ENCODE peak calls at places on chromosomes 12 and 14, in five cellular contexts. G is keratinocyte, T is GM23248, E is HepG2, B is SK-N-SH. O is an unnamed sample.

GRCh38 chr14:88831285-88831684 is 6.8 kb downstream of the TTC8 start:
- DNase-seq in G (peak), T (peak), E (no peak), B (no peak), O (no peak)

GRCh38 chr12:15700595-15700994 is 88.6 kb downstream of the EPS8 start:
- DNase-seq in G (peak), T (peak), E (no peak), B (no peak), O (no peak)

GRCh38 chr12:633731-634130 is 29.5 kb downstream of the NINJ2 start:
- DNase-seq in G (no peak), T (peak), E (peak), B (no peak), O (no peak)

GRCh38 chr14:104638190-104638589 is 33.6 kb upstream of the TMEM179 start:
- DNase-seq in G (no peak), T (no peak), E (no peak), B (peak), O (no peak)

GRCh38 chr12:2794261-2794735 is 472 bp upstream of the FKBP4 start:
- DNase-seq in G (no peak), T (peak), E (no peak), B (no peak), O (no peak)

GRCh38 chr14:92362781-92363235 is 39.8 kb downstream of the SLC24A4 start:
- DNase-seq in G (no peak), T (peak), E (no peak), B (no peak), O (no peak)

GRCh38 chr12:117408161-117408791 is 46.9 kb upstream of the NOS1 start:
- DNase-seq in G (no peak), T (peak), E (no peak), B (peak), O (no peak)

GRCh38 chr12:754871-755562 is 2.6 kb downstream of the WNK1 start:
- DNase-seq in G (no peak), T (peak), E (peak), B (peak), O (no peak)

GRCh38 chr12:14643247-14643646 is 53.2 kb downstream of the GUCY2C start:
- DNase-seq in G (no peak), T (no peak), E (no peak), B (no peak), O (peak)

GRCh38 chr12:99746538-99746937 is 99.0 kb downstream of the GARIN6 start:
- DNase-seq in G (no peak), T (no peak), E (no peak), B (no peak), O (no peak)

GRCh38 chr14:33412450-33412849 is 473.8 kb downstream of the NPAS3 start:
- DNase-seq in G (no peak), T (no peak), E (no peak), B (no peak), O (no peak)

GRCh38 chr12:2402180-2402579 is 349.4 kb downstream of the CACNA1C start:
- DNase-seq in G (no peak), T (no peak), E (no peak), B (peak), O (no peak)

GRCh38 chr12:79521576-79521975 is 169.2 kb downstream of the PAWR start:
- DNase-seq in G (no peak), T (peak), E (no peak), B (no peak), O (no peak)

GRCh38 chr12:51520576-51521325 is 70.3 kb upstream of the SCN8A start:
- DNase-seq in G (no peak), T (no peak), E (no peak), B (no peak), O (peak)

GRCh38 chr12:105036937-105037649 is 47.2 kb downstream of the ALDH1L2 start:
- DNase-seq in G (no peak), T (no peak), E (no peak), B (no peak), O (no peak)

GRCh38 chr12:59834659-59835474 is 239.0 kb downstream of the SLC16A7 start:
- DNase-seq in G (no peak), T (peak), E (peak), B (peak), O (no peak)

GRCh38 chr14:60509438-60510253 is 700 bp downstream of the SIX6 start:
- DNase-seq in G (no peak), T (no peak), E (no peak), B (peak), O (no peak)

GRCh38 chr12:63940295-63940997 is 95.9 kb downstream of the SRGAP1 start:
- DNase-seq in G (no peak), T (no peak), E (no peak), B (peak), O (no peak)

GRCh38 chr12:53325539-53326061 is 4.2 kb upstream of the AAAS start:
- DNase-seq in G (no peak), T (peak), E (peak), B (peak), O (peak)

GRCh38 chr12:39236994-39237393 is 205.9 kb downstream of the KIF21A start:
- DNase-seq in G (no peak), T (peak), E (no peak), B (no peak), O (no peak)

GRCh38 chr14:50697659-50698290 is 29.7 kb upstream of the SAV1 start:
- DNase-seq in G (no peak), T (no peak), E (no peak), B (no peak), O (no peak)

GRCh38 chr12:101501410-101502045 is 26.4 kb downstream of the SPIC start:
- DNase-seq in G (no peak), T (no peak), E (no peak), B (no peak), O (no peak)

GRCh38 chr14:68257969-68258368 is 438.4 kb downstream of the RAD51B start:
- DNase-seq in G (no peak), T (no peak), E (no peak), B (no peak), O (no peak)

GRCh38 chr14:74502236-74503019 is 8.9 kb downstream of the ISCA2 start:
- DNase-seq in G (no peak), T (peak), E (peak), B (peak), O (no peak)

GRCh38 chr12:68334136-68334535 is 2.0 kb upstream of the MDM1 start:
- DNase-seq in G (no peak), T (no peak), E (no peak), B (peak), O (no peak)

GRCh38 chr12:8867786-8868185 is 45.4 kb downstream of the A2ML1 start:
- DNase-seq in G (no peak), T (no peak), E (no peak), B (no peak), O (no peak)

GRCh38 chr14:61406670-61407069 is 85.3 kb downstream of the PRKCH start:
- DNase-seq in G (no peak), T (no peak), E (no peak), B (no peak), O (peak)

GRCh38 chr12:106903241-106903950 is 52.3 kb upstream of the TMEM263 start:
- DNase-seq in G (no peak), T (peak), E (peak), B (peak), O (peak)

GRCh38 chr14:80926706-80927384 is 14.7 kb downstream of the CEP128 start:
- DNase-seq in G (no peak), T (peak), E (no peak), B (no peak), O (no peak)

GRCh38 chr12:15532364-15532977 is 210.2 kb downstream of the PTPRO start:
- DNase-seq in G (no peak), T (peak), E (peak), B (peak), O (peak)

GRCh38 chr12:15122349-15122748 is 98.9 kb downstream of the RERG start:
- DNase-seq in G (no peak), T (no peak), E (no peak), B (no peak), O (no peak)

GRCh38 chr12:59149995-59150642 is 229.8 kb upstream of the LRIG3 start:
- DNase-seq in G (peak), T (peak), E (peak), B (peak), O (peak)

GRCh38 chr12:54650409-54650808 is 2.2 kb upstream of the DCD start:
- DNase-seq in G (no peak), T (peak), E (no peak), B (no peak), O (no peak)

GRCh38 chr12:66269757-66270383 is 32.4 kb upstream of the HELB start:
- DNase-seq in G (no peak), T (peak), E (peak), B (peak), O (peak)

GRCh38 chr12:107451246-107451645 is 234.4 kb upstream of the PWP1 start:
- DNase-seq in G (no peak), T (no peak), E (no peak), B (no peak), O (no peak)

GRCh38 chr12:129903956-129904769 is at the start of gene TMEM132D:
- DNase-seq in G (no peak), T (no peak), E (no peak), B (peak), O (no peak)

GRCh38 chr12:129902371-129903091 is 1.3 kb downstream of the TMEM132D start:
- DNase-seq in G (no peak), T (no peak), E (no peak), B (no peak), O (no peak)

GRCh38 chr12:129903092-129903945 is 506 bp downstream of the TMEM132D start:
- DNase-seq in G (no peak), T (no peak), E (no peak), B (peak), O (no peak)

GRCh38 chr12:129900306-129900705 is 3.5 kb downstream of the TMEM132D start:
- DNase-seq in G (no peak), T (no peak), E (no peak), B (no peak), O (no peak)

GRCh38 chr12:129901256-129901655 is 2.6 kb downstream of the TMEM132D start:
- DNase-seq in G (no peak), T (peak), E (no peak), B (no peak), O (no peak)
- H3K4me3 ChIP-seq in G (no peak), T (no peak), E (no peak), B (no peak), O (no peak)

GRCh38 chr12:129772463-129773169 is 131.2 kb downstream of the TMEM132D start:
- DNase-seq in G (no peak), T (no peak), E (no peak), B (no peak), O (no peak)
- H3K9ac ChIP-seq in G (no peak), T (no peak), E (no peak), B (no peak), O (no peak)

GRCh38 chr14:25049127-25049558 is 804 bp downstream of the STXBP6 start:
- DNase-seq in G (no peak), T (peak), E (no peak), B (peak), O (no peak)

GRCh38 chr14:25052385-25052784 is 2.4 kb upstream of the STXBP6 start:
- DNase-seq in G (no peak), T (no peak), E (no peak), B (no peak), O (no peak)

GRCh38 chr14:25048170-25049126 is 1.5 kb downstream of the STXBP6 start:
- DNase-seq in G (no peak), T (peak), E (no peak), B (no peak), O (no peak)

GRCh38 chr14:25050494-25051170 is 685 bp upstream of the STXBP6 start:
- DNase-seq in G (no peak), T (peak), E (no peak), B (no peak), O (no peak)

DNA sequence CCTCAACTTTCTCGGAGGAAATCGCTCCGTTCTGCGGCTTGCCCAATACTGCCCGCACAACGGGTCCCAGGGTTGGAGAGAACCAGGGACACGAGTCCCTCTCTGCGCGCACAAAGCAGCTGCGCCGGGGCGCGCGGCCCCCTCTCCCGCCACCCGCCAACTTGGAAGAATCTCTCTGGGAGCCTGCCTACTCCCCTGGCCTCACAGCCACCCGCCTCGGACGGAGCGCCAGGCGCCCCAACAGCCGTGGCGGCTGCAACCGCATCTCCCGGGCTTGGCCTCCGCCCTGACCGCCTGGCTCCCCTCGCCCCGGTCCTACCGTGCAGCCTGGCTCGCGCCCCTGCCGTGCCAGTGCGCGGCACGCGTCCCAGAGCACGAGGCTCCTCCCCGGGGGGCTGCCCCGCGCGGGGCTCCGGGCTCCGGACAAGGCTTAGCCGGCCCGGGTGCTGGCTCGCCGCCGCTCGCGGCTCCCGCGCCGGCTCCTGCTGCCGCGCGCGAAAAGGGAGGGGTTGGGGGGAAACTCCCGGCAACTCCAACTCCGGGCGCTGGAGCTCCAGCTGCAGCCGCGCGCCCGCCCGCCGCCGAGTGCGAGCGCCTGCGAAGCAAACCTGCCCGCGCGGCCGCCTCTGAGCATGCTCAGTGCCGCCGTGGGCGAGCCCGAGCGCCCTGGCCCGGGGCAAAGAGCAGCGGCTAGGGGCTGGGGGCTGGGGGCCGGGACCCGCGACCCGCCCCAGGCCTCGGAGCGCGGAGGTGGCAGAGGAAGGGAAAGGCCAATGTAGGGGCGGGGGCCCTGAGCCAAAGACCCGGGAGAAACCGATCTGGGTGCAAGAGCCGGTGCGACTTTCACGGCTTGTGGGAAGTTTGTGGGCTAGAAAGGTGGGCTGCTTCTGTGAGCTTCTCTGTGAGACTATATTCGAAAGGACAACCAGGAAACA is at the start of gene STXBP6:
- DNase-seq in G (no peak), T (peak), E (peak), B (peak), O (no peak)
- H3K4me2 ChIP-seq in G (peak), T (peak), E (peak), B (peak), O (no peak)

GRCh38 chr14:93986972-93987371 is 10.1 kb upstream of the CCDC197 start:
- DNase-seq in G (no peak), T (no peak), E (no peak), B (no peak), O (no peak)

GRCh38 chr14:93984987-93985410 is 8.6 kb upstream of the ASB2 start:
- DNase-seq in G (no peak), T (peak), E (peak), B (peak), O (no peak)

GRCh38 chr14:93989939-93990338 is 7.2 kb upstream of the CCDC197 start:
- DNase-seq in G (no peak), T (no peak), E (peak), B (no peak), O (no peak)

GRCh38 chr14:93987376-93987775 is 9.7 kb upstream of the CCDC197 start:
- DNase-seq in G (no peak), T (no peak), E (no peak), B (no peak), O (no peak)

GRCh38 chr14:93987815-93988476 is 9.2 kb upstream of the CCDC197 start:
- DNase-seq in G (no peak), T (no peak), E (no peak), B (no peak), O (no peak)
- H3K4me3 ChIP-seq in G (no peak), T (no peak), E (no peak), B (no peak), O (no peak)

DNA sequence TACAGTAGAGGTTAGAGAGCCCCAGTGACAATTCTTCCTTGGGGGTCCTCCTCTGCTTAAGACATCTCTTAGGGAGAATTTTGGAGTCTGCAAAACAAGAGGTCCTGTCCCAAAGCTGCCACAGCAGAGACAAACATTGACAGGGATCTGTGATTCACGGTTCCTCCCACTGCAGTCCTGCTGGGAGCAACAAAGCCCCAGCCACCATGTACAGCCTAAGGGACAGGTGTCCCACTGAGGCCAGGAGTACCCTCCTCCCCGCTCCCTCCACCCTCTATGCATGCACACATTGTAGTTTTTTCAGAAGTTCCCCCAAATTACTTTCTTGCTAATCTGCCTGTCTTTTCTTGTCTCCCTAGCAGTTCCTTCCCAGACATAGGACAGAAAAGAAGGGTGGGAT is 13.7 kb upstream of the PRICKLE1 start:
- DNase-seq in G (no peak), T (no peak), E (no peak), B (no peak), O (no peak)
- H3K9ac ChIP-seq in G (no peak), T (no peak), E (no peak), B (no peak), O (no peak)

GRCh38 chr12:21647179-21647578 is 10.5 kb downstream of the LDHB start:
- DNase-seq in G (no peak), T (no peak), E (no peak), B (no peak), O (no peak)

GRCh38 chr12:21650997-21651396 is 6.6 kb downstream of the LDHB start:
- DNase-seq in G (no peak), T (no peak), E (no peak), B (no peak), O (no peak)

GRCh38 chr12:21651821-21652220 is 5.8 kb downstream of the LDHB start:
- DNase-seq in G (no peak), T (no peak), E (no peak), B (no peak), O (no peak)

GRCh38 chr12:21649034-21649433 is 8.6 kb downstream of the LDHB start:
- DNase-seq in G (no peak), T (no peak), E (no peak), B (no peak), O (no peak)

GRCh38 chr12:21648378-21648777 is 9.3 kb downstream of the LDHB start:
- DNase-seq in G (no peak), T (no peak), E (no peak), B (no peak), O (no peak)
- H3K4me2 ChIP-seq in G (no peak), T (no peak), E (no peak), B (no peak), O (no peak)

O was measured in DND-41.